ENCODE peak calls at places on chromosomes 3 and 15, in nine cellular contexts. A is IMR-90, O is Peyer's patch, C is tibial nerve, Y is heart left ventricle, H is spleen, I is prostate gland, W is uterus, R is K562. V is an unnamed sample.

GRCh38 chr3:166900866-166901577 is 479.1 kb downstream of the ZBBX start:
- DNase-seq in A (no peak), H (no peak), I (no peak), Y (no peak), O (no peak), R (no peak), W (no peak), C (no peak), V (no peak)

GRCh38 chr15:39888809-39889208 is 31.3 kb downstream of the GPR176 start:
- DNase-seq in W (no peak), C (no peak), A (no peak), R (no peak), H (no peak), O (no peak), I (no peak), Y (no peak), V (no peak)

GRCh38 chr15:48541659-48542334 is 103.7 kb downstream of the FBN1 start:
- DNase-seq in R (no peak), H (no peak), A (peak; percentile 88), I (no peak), Y (no peak), W (no peak), O (no peak), C (no peak), V (no peak)

GRCh38 chr3:7423995-7424394 is 563.1 kb downstream of the GRM7 start:
- DNase-seq in Y (no peak), A (no peak), H (no peak), C (no peak), I (no peak), O (no peak), W (no peak), R (no peak), V (no peak)

GRCh38 chr3:97872209-97873042 is 50.6 kb downstream of the CRYBG3 start:
- DNase-seq in H (no peak), R (no peak), I (no peak), A (peak; percentile 97), Y (no peak), W (peak; percentile 23), C (no peak), O (no peak), V (no peak)

GRCh38 chr3:42660131-42660715 is 6.7 kb downstream of the ZBTB47 start:
- DNase-seq in I (no peak), A (peak; percentile 55), H (no peak), O (no peak), W (no peak), C (no peak), Y (peak; percentile 43), R (no peak), V (peak; percentile 70)

GRCh38 chr15:33629647-33630046 is 318.9 kb downstream of the RYR3 start:
- DNase-seq in H (no peak), R (no peak), C (no peak), O (no peak), A (no peak), Y (no peak), W (no peak), I (no peak), V (no peak)

GRCh38 chr15:82045179-82045891 is 483 bp downstream of the MEX3B start:
- DNase-seq in R (peak; percentile 58), H (peak; percentile 85), A (peak; percentile 54), W (peak; percentile 36), C (peak; percentile 22), Y (peak; percentile 52), I (peak; percentile 12), O (no peak), V (no peak)

GRCh38 chr15:31145271-31145911 is 43.9 kb upstream of the TRPM1 start:
- DNase-seq in H (no peak), I (no peak), W (no peak), R (no peak), Y (no peak), C (no peak), O (no peak), A (peak; percentile 17), V (no peak)

GRCh38 chr3:159669024-159669476 is 319.6 kb upstream of the IL12A start:
- DNase-seq in A (peak; percentile 85), W (no peak), Y (no peak), H (no peak), O (no peak), R (no peak), C (no peak), I (no peak), V (no peak)

GRCh38 chr3:107604057-107604802 is 81.5 kb downstream of the BBX start:
- DNase-seq in Y (no peak), O (no peak), I (no peak), W (no peak), A (peak; percentile 70), H (no peak), R (no peak), C (no peak), V (no peak)

GRCh38 chr15:88657326-88658069 is 18.7 kb downstream of the ISG20 start:
- DNase-seq in O (no peak), W (no peak), I (no peak), H (peak; percentile 80), C (no peak), A (peak; percentile 61), Y (no peak), R (peak; percentile 70), V (no peak)

GRCh38 chr3:15511156-15511555 is 10.3 kb downstream of the COLQ start:
- DNase-seq in I (no peak), Y (no peak), R (no peak), W (no peak), O (no peak), C (no peak), A (no peak), H (no peak), V (no peak)

DNA sequence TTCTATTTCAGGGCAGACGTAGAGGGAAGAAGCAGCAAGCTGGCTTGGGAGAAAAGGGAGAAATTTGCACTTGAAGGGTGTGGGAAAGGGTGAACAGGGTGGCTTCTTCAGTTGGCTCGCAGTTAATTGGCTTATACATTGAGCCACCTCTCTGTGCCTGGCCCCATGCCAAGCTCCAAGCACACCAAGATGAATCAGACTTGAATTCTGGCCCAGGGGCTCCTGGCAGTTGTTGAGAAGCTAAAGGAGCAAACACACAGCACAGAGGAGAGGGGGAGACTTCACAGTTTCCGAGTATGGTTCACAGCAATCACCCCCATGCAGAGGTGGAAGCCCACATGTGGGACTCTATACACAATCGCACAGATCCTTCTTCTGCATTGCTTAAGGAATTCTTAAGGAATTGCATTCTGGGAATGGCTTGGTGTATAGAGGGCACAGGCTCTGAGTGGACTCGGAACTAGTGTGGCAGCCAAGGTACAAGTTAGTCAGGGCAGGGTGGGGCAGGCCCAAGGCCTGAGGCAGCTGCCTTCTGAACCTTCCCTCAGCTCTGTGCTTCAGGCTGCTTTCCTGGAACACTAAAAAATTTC is 1.5 kb downstream of the ARL6IP5 start:
- DNase-seq in R (peak; percentile 61), W (peak; percentile 91), Y (peak; percentile 84), H (peak; percentile 86), C (peak; percentile 81), A (peak; percentile 92), O (peak; percentile 70), I (peak; percentile 95), V (peak; percentile 80)
- TF ChIP-seq POLR2A in R (no peak), W (peak; percentile 19), Y (peak; percentile 19), H (no peak), C (no peak), A (no peak), O (peak; percentile 60), I (peak; percentile 40), V (no peak)

DNA sequence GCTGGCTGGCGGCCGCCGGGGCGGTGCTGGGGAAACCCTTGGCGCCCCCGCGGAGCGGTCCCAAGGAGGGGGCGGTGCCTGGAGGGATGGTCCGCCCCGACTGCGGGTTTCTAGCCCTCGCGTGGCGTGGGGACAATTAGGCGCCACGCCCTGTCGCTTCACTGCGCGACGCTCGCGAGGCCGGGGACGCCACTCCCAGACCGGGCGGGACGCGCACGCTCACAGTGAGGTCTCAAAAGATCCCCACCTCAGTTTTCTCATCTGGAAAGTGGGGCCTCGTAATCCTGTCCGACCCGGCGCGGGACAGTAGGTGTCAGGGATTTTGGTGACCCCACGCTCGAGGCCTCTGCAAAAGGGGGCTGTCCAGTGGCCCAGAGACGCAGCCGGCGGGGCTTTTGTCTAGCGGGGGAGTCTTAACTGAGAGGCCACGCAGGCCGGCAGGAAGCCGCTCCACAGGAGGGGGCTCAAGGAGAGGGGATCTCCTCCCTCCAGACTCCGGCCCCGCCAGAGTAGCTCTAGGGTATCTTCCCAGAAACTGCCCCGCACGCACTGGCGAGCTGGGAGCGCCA is 808 bp upstream of the CLK3 start:
- DNase-seq in C (peak; percentile 65), I (peak; percentile 71), R (peak; percentile 86), Y (peak; percentile 88), W (no peak), A (peak; percentile 62), H (peak; percentile 97), O (peak; percentile 89), V (peak; percentile 86)
- TF ChIP-seq POLR2A in C (peak; percentile 20), I (peak; percentile 51), R (no peak), Y (peak; percentile 15), W (peak; percentile 42), A (no peak), H (peak; percentile 56), O (peak; percentile 58), V (no peak)

GRCh38 chr3:125916376-125916978 is 52.5 kb upstream of the ROPN1B start:
- DNase-seq in W (no peak), A (peak; percentile 91), R (peak; percentile 92), I (peak; percentile 98), H (peak; percentile 99), C (peak; percentile 98), O (peak; percentile 98), Y (no peak), V (no peak)
- TF ChIP-seq POLR2A in W (peak; percentile 12), A (no peak), R (peak; percentile 43), I (peak; percentile 34), H (no peak), C (no peak), O (peak; percentile 22), Y (no peak), V (peak; percentile 37)

DNA sequence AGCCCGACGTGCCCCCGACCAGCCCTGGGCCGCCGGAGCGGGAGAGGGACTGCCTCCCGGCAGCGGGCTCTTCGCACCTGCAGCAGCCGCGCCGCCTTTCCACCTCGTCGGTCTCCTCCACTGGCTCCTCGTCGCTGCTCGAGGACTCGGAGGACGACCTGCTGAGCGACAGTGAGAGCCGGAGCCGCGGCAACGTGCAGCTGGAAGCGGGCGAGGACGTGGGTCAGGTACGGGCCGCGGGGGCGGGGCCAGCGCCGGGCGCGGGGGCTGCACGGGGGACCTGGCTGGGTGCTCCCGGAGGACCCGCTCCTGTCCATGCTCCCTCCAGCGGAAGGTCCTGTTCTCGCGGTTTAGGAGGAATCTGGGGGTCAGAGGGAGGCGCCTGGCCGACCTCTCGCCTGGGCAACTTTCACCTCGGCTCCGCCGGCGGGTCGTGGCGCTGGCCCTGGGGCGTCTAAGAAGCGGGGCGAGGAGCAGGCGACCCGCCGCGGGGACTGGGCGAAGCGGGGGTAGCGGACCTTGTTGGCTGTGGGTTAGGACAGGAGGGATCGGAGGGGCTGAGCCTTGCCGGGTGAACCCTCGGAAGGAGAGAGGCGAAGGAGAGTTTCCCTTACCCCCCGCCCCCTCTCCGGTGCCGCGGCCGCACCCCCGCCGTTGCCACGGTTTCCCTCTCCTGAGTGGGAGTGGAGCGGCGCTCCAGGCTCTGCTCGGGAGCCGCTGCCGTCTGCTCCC is 682 bp downstream of the ITPKA start:
- DNase-seq in I (no peak), A (no peak), W (no peak), C (no peak), O (no peak), R (peak; percentile 74), Y (no peak), H (peak; percentile 84), V (peak; percentile 36)
- TF ChIP-seq POLR2A in I (no peak), A (no peak), W (no peak), C (no peak), O (no peak), R (no peak), Y (no peak), H (no peak), V (no peak)

GRCh38 chr15:68626283-68626682 is 47.5 kb downstream of the CORO2B start:
- DNase-seq in Y (no peak), I (no peak), C (no peak), W (no peak), O (no peak), A (no peak), R (no peak), H (no peak), V (no peak)
- TF ChIP-seq POLR2A in Y (no peak), I (no peak), C (no peak), W (no peak), O (no peak), A (no peak), R (no peak), H (no peak), V (no peak)